ENCODE peak calls at places on chromosomes 3 and 15, in six cellular contexts. N is transverse colon; O is CD8-positive, alpha-beta memory T cell; I is pons; U is progenitor cell of endocrine pancreas; L is AG20443. B is an unnamed sample.

GRCh38 chr15:39594056-39594763 is 13.3 kb downstream of the THBS1 start:
- DNase-seq in U (no peak), N (peak), L (no peak), I (no peak), O (peak), B (no peak)

GRCh38 chr3:158845748-158846350 is 44.0 kb downstream of the MFSD1 start:
- DNase-seq in N (no peak), U (peak), O (peak), L (peak), I (peak), B (peak)

GRCh38 chr15:42723068-42723467 is 13.9 kb downstream of the CDAN1 start:
- DNase-seq in O (no peak), L (no peak), N (no peak), U (no peak), I (no peak), B (no peak)

GRCh38 chr3:100027321-100027720 is 87.0 kb downstream of the FILIP1L start:
- DNase-seq in U (no peak), I (no peak), L (no peak), N (no peak), O (no peak), B (no peak)

GRCh38 chr3:16828815-16829214 is 55.9 kb upstream of the PLCL2 start:
- DNase-seq in N (peak), I (no peak), U (no peak), L (no peak), O (peak), B (no peak)

GRCh38 chr3:108088697-108089096 is 2.1 kb downstream of the CD47 start:
- DNase-seq in N (no peak), O (peak), U (no peak), L (no peak), I (peak), B (peak)

GRCh38 chr3:713225-713624 is 379.6 kb upstream of the CNTN6 start:
- DNase-seq in N (no peak), L (no peak), O (no peak), U (no peak), I (no peak), B (no peak)

GRCh38 chr15:26132786-26133185 is 269.7 kb upstream of the ATP10A start:
- DNase-seq in O (no peak), U (no peak), N (no peak), I (no peak), L (no peak), B (no peak)

GRCh38 chr15:65787260-65787659 is 4.8 kb downstream of the DENND4A start:
- DNase-seq in L (no peak), I (no peak), U (no peak), N (no peak), O (no peak), B (no peak)

GRCh38 chr15:40567111-40567510 is 2.0 kb upstream of the RPUSD2 start:
- DNase-seq in I (peak), U (no peak), N (no peak), L (no peak), O (no peak), B (peak)

GRCh38 chr3:100226712-100227429 is 33.9 kb upstream of the TBC1D23 start:
- DNase-seq in U (no peak), I (no peak), O (no peak), N (no peak), L (peak), B (no peak)

GRCh38 chr3:120428904-120429303 is 21.9 kb downstream of the FSTL1 start:
- DNase-seq in N (no peak), L (peak), U (no peak), O (no peak), I (no peak), B (no peak)

GRCh38 chr3:69739204-69740102 is at the start of gene MITF:
- DNase-seq in N (peak), I (peak), L (peak), O (no peak), U (peak), B (peak)

GRCh38 chr3:187618732-187619131 is 51.5 kb downstream of the SST start:
- DNase-seq in N (no peak), U (no peak), I (no peak), O (no peak), L (no peak), B (no peak)

GRCh38 chr3:128252083-128252482 is 98.8 kb downstream of the EEFSEC start:
- DNase-seq in I (no peak), L (no peak), N (no peak), U (no peak), O (no peak), B (no peak)

GRCh38 chr3:42846682-42847522 is 28.8 kb downstream of the CYP8B1 start:
- DNase-seq in I (peak), O (no peak), U (no peak), N (peak), L (no peak), B (peak)

GRCh38 chr3:110343945-110344344 is 727.7 kb upstream of the NECTIN3 start:
- DNase-seq in O (no peak), U (no peak), I (no peak), L (peak), N (no peak), B (no peak)

GRCh38 chr3:40731445-40731844 is 206.7 kb downstream of the ZNF621 start:
- DNase-seq in O (no peak), N (no peak), U (no peak), L (no peak), I (no peak), B (no peak)

GRCh38 chr3:132399054-132399929 is 18.0 kb upstream of the DNAJC13 start:
- DNase-seq in N (no peak), I (peak), U (peak), L (peak), O (no peak), B (peak)

GRCh38 chr3:58994746-58995330 is 55.0 kb downstream of the CFAP20DC start:
- DNase-seq in U (peak), O (no peak), I (peak), N (peak), L (peak), B (peak)

GRCh38 chr3:128549283-128550112 is 56.5 kb upstream of the GATA2 start:
- DNase-seq in U (no peak), I (no peak), L (peak), O (no peak), N (no peak), B (no peak)

GRCh38 chr3:53545365-53546031 is 51.1 kb downstream of the CACNA1D start:
- DNase-seq in I (peak), N (no peak), L (no peak), U (no peak), O (no peak), B (no peak)

GRCh38 chr15:54816406-54816805 is 380.3 kb downstream of the RSL24D1 start:
- DNase-seq in O (no peak), U (no peak), L (no peak), I (no peak), N (no peak), B (no peak)

B was measured in globus pallidus.